ENCODE peak calls at places on chromosomes 4 and X, in four cellular contexts. D is CD8-positive, alpha-beta T cell; Y is fibroblast of villous mesenchyme; O is vagina. I is an unnamed sample.

GRCh38 chrX:12970691-12971202 is 4.2 kb upstream of the TMSB4X start:
- DNase-seq in D (peak), Y (peak), O (no peak), I (peak)

GRCh38 chrX:15475486-15475885 is 17.6 kb downstream of the PIR start:
- DNase-seq in D (no peak), Y (no peak), O (no peak), I (no peak)

GRCh38 chrX:134599173-134599914 is 58.9 kb downstream of the PLAC1 start:
- DNase-seq in D (no peak), Y (peak), O (no peak), I (peak)

GRCh38 chr4:5037553-5038551 is 13.4 kb upstream of the STK32B start:
- DNase-seq in D (no peak), Y (peak), O (no peak), I (peak)

GRCh38 chrX:42229533-42229932 is 306.2 kb upstream of the CASK start:
- DNase-seq in D (no peak), Y (no peak), O (no peak), I (no peak)

GRCh38 chr4:110196206-110196870 is 2.1 kb downstream of the ELOVL6 start:
- DNase-seq in D (peak), Y (peak), O (no peak), I (peak)

GRCh38 chr4:6306299-6306698 is 36.6 kb downstream of the WFS1 start:
- DNase-seq in D (no peak), Y (no peak), O (no peak), I (no peak)

GRCh38 chr4:128386761-128387599 is 99.4 kb upstream of the PGRMC2 start:
- DNase-seq in D (no peak), Y (peak), O (no peak), I (peak)

GRCh38 chr4:13903061-13903460 is 275.5 kb upstream of the BOD1L1 start:
- DNase-seq in D (no peak), Y (peak), O (no peak), I (no peak)

GRCh38 chrX:129771266-129771995 is 8.3 kb upstream of the SASH3 start:
- DNase-seq in D (no peak), Y (no peak), O (no peak), I (no peak)

GRCh38 chrX:10254746-10255145 is 98.0 kb downstream of the CLCN4 start:
- DNase-seq in D (no peak), Y (no peak), O (no peak), I (no peak)

GRCh38 chr4:29900336-29900735 is 819.8 kb upstream of the PCDH7 start:
- DNase-seq in D (no peak), Y (no peak), O (no peak), I (no peak)

GRCh38 chr4:180057891-180058643 is 2185.1 kb upstream of the TENM3 start:
- DNase-seq in D (no peak), Y (no peak), O (no peak), I (peak)

GRCh38 chrX:143623657-143624056 is 12.2 kb downstream of the SLITRK4 start:
- DNase-seq in D (no peak), Y (no peak), O (no peak), I (no peak)

GRCh38 chr4:89549907-89550306 is 242.3 kb upstream of the GPRIN3 start:
- DNase-seq in D (no peak), Y (peak), O (no peak), I (peak)

GRCh38 chrX:41474726-41475100 is 27.6 kb downstream of the NYX start:
- DNase-seq in D (no peak), Y (no peak), O (no peak), I (no peak)

GRCh38 chrX:133005038-133005437 is 46.6 kb upstream of the HS6ST2 start:
- DNase-seq in D (no peak), Y (no peak), O (no peak), I (peak)

GRCh38 chr4:66465111-66465510 is 794.8 kb upstream of the EPHA5 start:
- DNase-seq in D (no peak), Y (no peak), O (no peak), I (peak)

GRCh38 chrX:152637649-152638442 is at the start of gene GABRQ:
- DNase-seq in D (no peak), Y (peak), O (peak), I (peak)

GRCh38 chr4:62709618-62710252 is 1509.6 kb downstream of the ADGRL3 start:
- DNase-seq in D (no peak), Y (peak), O (no peak), I (peak)

GRCh38 chr4:95508421-95508820 is 40.4 kb downstream of the UNC5C start:
- DNase-seq in D (no peak), Y (peak), O (no peak), I (peak)

GRCh38 chrX:134907302-134907701 is 83.5 kb upstream of the SMIM10 start:
- DNase-seq in D (no peak), Y (no peak), O (no peak), I (no peak)

GRCh38 chrX:121876316-121876715 is 828.9 kb downstream of the GLUD2 start:
- DNase-seq in D (no peak), Y (peak), O (no peak), I (peak)

GRCh38 chr4:87066403-87067119 is 131.8 kb downstream of the AFF1 start:
- DNase-seq in D (no peak), Y (no peak), O (no peak), I (peak)

GRCh38 chr4:154126276-154126675 is 337.4 kb upstream of the SFRP2 start:
- DNase-seq in D (no peak), Y (no peak), O (no peak), I (peak)

DNA sequence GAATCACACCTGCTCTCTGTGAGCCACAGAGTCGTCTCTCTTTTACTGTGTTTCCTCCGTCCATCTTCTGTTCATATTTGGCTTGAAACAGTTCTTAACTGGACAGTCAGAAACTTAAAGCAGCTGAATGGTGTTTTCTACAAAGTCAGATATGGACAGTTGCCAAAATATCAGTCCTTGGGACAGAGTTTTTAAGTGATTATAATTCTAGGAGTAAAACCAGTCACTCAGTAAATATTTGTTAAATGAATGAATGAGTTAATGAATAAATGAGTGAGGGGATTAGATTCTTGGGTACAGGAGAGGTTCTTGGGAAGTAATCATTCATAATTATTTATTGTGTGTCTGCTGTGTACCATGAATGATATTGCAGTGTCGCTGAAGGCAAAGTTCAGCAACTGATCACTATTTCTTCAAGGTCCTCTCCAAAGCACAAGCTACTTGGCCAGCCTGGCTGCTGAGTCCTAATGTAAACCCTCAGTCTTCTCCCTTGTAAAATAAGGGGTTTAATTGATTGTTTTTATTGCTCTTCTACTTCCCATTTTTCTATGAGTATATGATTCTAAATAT is 5.5 kb upstream of the SCRG1 start:
- DNase-seq in D (no peak), Y (no peak), O (no peak), I (no peak)
- H3K4me3 ChIP-seq in D (no peak), Y (no peak), O (no peak), I (no peak)

GRCh38 chr4:85474356-85474755 is 594 bp upstream of the ARHGAP24 start:
- DNase-seq in D (no peak), Y (peak), O (no peak), I (peak)
- H3K4me3 ChIP-seq in D (no peak), Y (peak), O (peak), I (peak)

GRCh38 chrX:20362268-20363002 is 95.7 kb upstream of the RPS6KA3 start:
- DNase-seq in D (no peak), Y (peak), O (no peak), I (peak)

GRCh38 chrX:20364238-20364637 is 97.5 kb upstream of the RPS6KA3 start:
- DNase-seq in D (no peak), Y (no peak), O (no peak), I (no peak)

GRCh38 chrX:20361890-20362262 is 95.2 kb upstream of the RPS6KA3 start:
- DNase-seq in D (no peak), Y (peak), O (no peak), I (peak)

GRCh38 chrX:20361081-20361889 is 94.6 kb upstream of the RPS6KA3 start:
- DNase-seq in D (no peak), Y (peak), O (no peak), I (peak)

GRCh38 chrX:20363003-20363674 is 96.4 kb upstream of the RPS6KA3 start:
- DNase-seq in D (no peak), Y (peak), O (no peak), I (peak)
- H3K4me3 ChIP-seq in D (no peak), Y (no peak), O (no peak), I (no peak)

DNA sequence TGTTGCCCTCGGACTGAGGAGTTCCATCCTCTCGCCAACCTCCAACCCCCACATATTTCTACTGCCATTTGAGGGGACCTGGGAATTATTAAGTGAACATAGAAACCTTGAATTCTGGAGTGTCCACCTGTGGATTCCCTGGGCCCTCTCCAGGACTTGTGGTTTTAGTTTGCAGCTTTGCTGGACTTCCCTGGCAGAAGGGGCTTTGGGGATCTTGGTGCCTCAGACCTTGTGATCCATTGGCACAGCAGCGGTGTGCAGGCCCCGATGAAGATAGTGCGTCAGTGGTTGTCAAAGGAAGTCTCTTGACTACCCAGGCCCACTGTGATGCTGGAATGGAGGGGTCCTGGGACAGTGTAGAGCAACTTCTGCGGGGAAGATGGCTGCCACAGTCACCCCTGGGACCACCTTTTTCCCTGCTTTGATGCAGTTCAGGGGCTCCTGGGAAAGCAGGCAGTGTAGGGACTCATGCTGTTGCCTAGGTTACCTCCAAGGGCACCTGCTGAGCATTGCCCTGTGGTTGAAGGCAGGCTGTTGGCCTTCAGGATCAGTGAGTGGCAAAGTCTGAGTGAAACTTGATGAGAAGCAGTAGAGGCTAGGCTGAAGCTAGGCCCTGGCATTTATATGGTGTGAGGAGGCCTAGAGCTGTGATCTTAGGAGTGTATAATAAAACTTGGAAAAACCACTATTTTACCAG is 2.1 kb downstream of the SLC16A2 start:
- DNase-seq in D (no peak), Y (no peak), O (no peak), I (no peak)
- H3K4me3 ChIP-seq in D (no peak), Y (no peak), O (peak), I (peak)

GRCh38 chrX:1661922-1662221 is 47.0 kb downstream of the ASMT start:
- DNase-seq in D (no peak), Y (no peak), O (no peak), I (no peak)

GRCh38 chrX:1673337-1673736 is 58.5 kb downstream of the ASMT start:
- DNase-seq in D (peak), Y (peak), O (no peak), I (peak)

DNA sequence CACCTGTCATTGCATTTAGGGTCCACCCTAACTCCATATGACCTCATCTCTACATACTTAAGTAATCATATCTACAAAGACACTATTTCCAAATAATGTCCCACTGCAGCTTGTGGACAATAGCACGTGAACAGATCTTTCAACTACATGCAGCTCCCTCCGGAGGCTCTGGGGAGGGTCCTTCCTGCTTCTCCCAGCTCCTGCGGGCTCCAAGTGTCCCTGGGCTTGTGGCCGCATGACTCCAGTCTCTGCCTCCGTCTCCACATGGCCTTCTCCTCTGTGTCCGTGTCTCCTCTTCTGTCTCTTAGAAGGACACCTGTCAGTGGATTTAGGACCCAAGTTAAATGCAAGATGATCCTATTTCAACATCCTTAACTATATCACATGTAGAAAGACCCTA is 52.7 kb downstream of the ASMT start:
- DNase-seq in D (no peak), Y (no peak), O (no peak), I (no peak)
- H3K4me3 ChIP-seq in D (no peak), Y (no peak), O (no peak), I (no peak)

DNA sequence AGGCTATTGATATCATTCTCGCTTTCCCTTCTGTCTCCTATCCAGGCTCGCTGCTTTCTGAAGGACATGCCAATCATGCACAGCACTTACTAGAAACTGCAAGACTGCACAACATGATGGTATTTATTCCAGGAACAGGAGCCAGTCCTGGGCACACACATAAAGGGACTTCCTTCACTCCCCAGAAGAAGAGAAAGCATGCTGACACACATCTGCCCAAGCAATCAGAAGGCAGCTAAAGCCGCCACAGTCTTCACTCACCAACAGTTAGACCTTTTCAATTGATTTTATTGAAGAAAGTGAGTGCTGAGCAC is 137.7 kb downstream of the SLC7A11 start:
- DNase-seq in D (no peak), Y (no peak), O (no peak), I (no peak)
- H3K4me3 ChIP-seq in D (no peak), Y (no peak), O (no peak), I (no peak)

DNA sequence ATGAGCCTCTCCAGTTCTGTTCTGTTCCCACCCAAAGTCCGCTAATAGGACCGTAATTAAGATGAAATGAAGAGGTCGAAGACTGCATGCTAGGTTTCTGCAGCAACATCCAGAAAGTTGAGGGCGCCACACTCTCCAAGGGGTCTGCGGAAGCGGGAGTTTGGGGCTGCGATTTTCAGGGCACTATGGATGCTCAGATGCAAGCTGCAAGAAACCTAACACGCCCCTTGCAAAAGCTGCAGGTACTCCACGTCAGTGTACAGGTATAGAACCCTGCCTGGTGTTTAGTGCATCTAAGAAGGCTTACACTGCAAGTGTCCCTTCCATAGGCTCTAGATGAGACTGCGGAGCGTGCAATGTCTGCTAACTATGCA is 61.4 kb downstream of the RHOXF2B start:
- DNase-seq in D (no peak), Y (no peak), O (no peak), I (no peak)
- H3K4me3 ChIP-seq in D (no peak), Y (no peak), O (peak), I (no peak)